ENCODE peak calls at places on chromosomes 11 and 22, in eight cellular contexts. G is activated CD8-positive, alpha-beta memory T cell treated with anti-CD3 and anti-CD28 coated beads, Interleukin-2, amount 50 U/mL, for 48 hours; S is HTR-8/SVneo; M is AG04450; W is ureter; X is endodermal cell; P is cerebellar cortex; O is fibroblast of pulmonary artery. V is an unnamed sample.

GRCh38 chr22:43094085-43094484 is 4.9 kb upstream of the TTLL1 start:
- DNase-seq in M (no peak), P (no peak), X (peak), O (peak), G (no peak), W (no peak), S (no peak), V (peak)

GRCh38 chr11:119787074-119787461 is 58.1 kb upstream of the NECTIN1 start:
- DNase-seq in M (no peak), G (no peak), S (no peak), W (no peak), O (no peak), P (no peak), X (no peak), V (no peak)

GRCh38 chr11:69814411-69814810 is 4.8 kb downstream of the FGF3 start:
- DNase-seq in X (no peak), M (no peak), S (no peak), P (no peak), W (no peak), G (no peak), O (no peak), V (no peak)

GRCh38 chr11:94958118-94958517 is 15.2 kb downstream of the CWC15 start:
- DNase-seq in G (no peak), O (peak), W (no peak), S (no peak), X (no peak), M (no peak), P (no peak), V (no peak)

GRCh38 chr11:15101072-15101701 is 13.5 kb upstream of the INSC start:
- DNase-seq in G (peak), W (peak), M (peak), O (peak), S (peak), P (peak), X (peak), V (peak)

GRCh38 chr11:61411589-61411988 is 18.2 kb downstream of the CPSF7 start:
- DNase-seq in X (no peak), P (no peak), G (no peak), W (no peak), S (no peak), M (no peak), O (no peak), V (no peak)

GRCh38 chr11:12701815-12702214 is 27.6 kb downstream of the TEAD1 start:
- DNase-seq in S (no peak), X (peak), W (no peak), O (no peak), G (no peak), M (no peak), P (no peak), V (no peak)

GRCh38 chr22:33923660-33924246 is 3.5 kb upstream of the LARGE1 start:
- DNase-seq in G (no peak), X (peak), P (peak), O (peak), W (peak), M (peak), S (peak), V (peak)

GRCh38 chr11:34501962-34502361 is 11.6 kb downstream of the ELF5 start:
- DNase-seq in X (no peak), W (no peak), G (no peak), O (no peak), S (no peak), P (no peak), M (no peak), V (no peak)

GRCh38 chr11:86160546-86161149 is 83.9 kb upstream of the EED start:
- DNase-seq in W (no peak), S (no peak), O (peak), X (no peak), P (no peak), G (no peak), M (no peak), V (no peak)

GRCh38 chr22:38314140-38314991 is 2.9 kb downstream of the CSNK1E start:
- DNase-seq in S (no peak), G (no peak), P (peak), X (no peak), O (peak), W (no peak), M (no peak), V (no peak)

GRCh38 chr11:57167125-57167839 is 14.5 kb upstream of the LRRC55 start:
- DNase-seq in S (no peak), O (no peak), P (peak), X (no peak), W (no peak), M (no peak), G (no peak), V (no peak)

GRCh38 chr11:128222245-128222959 is 365.0 kb downstream of the ETS1 start:
- DNase-seq in W (no peak), O (no peak), G (no peak), X (peak), S (no peak), P (no peak), M (no peak), V (no peak)

GRCh38 chr22:23144432-23144831 is 845 bp upstream of the RAB36 start:
- DNase-seq in M (no peak), O (no peak), X (no peak), P (no peak), S (no peak), W (no peak), G (no peak), V (no peak)

GRCh38 chr11:46381836-46382643 is 571 bp downstream of the MDK start:
- DNase-seq in O (no peak), W (no peak), S (no peak), X (peak), G (peak), P (no peak), M (no peak), V (peak)

GRCh38 chr11:133515075-133515474 is 17.2 kb downstream of the OPCML start:
- DNase-seq in X (peak), P (no peak), S (no peak), M (no peak), O (no peak), G (no peak), W (no peak), V (peak)

V was measured in H9.